ENCODE peak calls at places on chromosomes 5 and 9, in ten cellular contexts. One of them, this sample, is unnamed.

GRCh38 chr5:126188804-126189203 is 234.4 kb upstream of the GRAMD2B start:
- DNase-seq in heart left ventricle: no peak
- DNase-seq in GM12878: no peak
- DNase-seq in neural progenitor cell: peak
- DNase-seq in stomach: no peak
- DNase-seq in heart right ventricle: no peak
- DNase-seq in colonic mucosa: no peak
- DNase-seq in IMR-90: no peak
- DNase-seq in effector memory CD4-positive, alpha-beta T cell: no peak
- DNase-seq in lung: no peak
- DNase-seq in this sample: no peak

GRCh38 chr5:36734422-36734821 is 128.0 kb downstream of the SLC1A3 start:
- DNase-seq in heart left ventricle: no peak
- DNase-seq in GM12878: no peak
- DNase-seq in neural progenitor cell: peak
- DNase-seq in stomach: no peak
- DNase-seq in heart right ventricle: no peak
- DNase-seq in colonic mucosa: no peak
- DNase-seq in IMR-90: peak
- DNase-seq in effector memory CD4-positive, alpha-beta T cell: no peak
- DNase-seq in lung: no peak
- DNase-seq in this sample: no peak

GRCh38 chr5:140007311-140007710 is 35.8 kb downstream of the NRG2 start:
- DNase-seq in heart left ventricle: no peak
- DNase-seq in GM12878: no peak
- DNase-seq in neural progenitor cell: no peak
- DNase-seq in stomach: no peak
- DNase-seq in heart right ventricle: no peak
- DNase-seq in colonic mucosa: no peak
- DNase-seq in IMR-90: no peak
- DNase-seq in effector memory CD4-positive, alpha-beta T cell: no peak
- DNase-seq in lung: no peak
- DNase-seq in this sample: no peak

GRCh38 chr9:129399301-129399990 is 221.4 kb upstream of the IER5L start:
- DNase-seq in heart left ventricle: no peak
- DNase-seq in GM12878: no peak
- DNase-seq in neural progenitor cell: no peak
- DNase-seq in stomach: no peak
- DNase-seq in heart right ventricle: no peak
- DNase-seq in colonic mucosa: no peak
- DNase-seq in IMR-90: no peak
- DNase-seq in effector memory CD4-positive, alpha-beta T cell: no peak
- DNase-seq in lung: no peak
- DNase-seq in this sample: no peak

GRCh38 chr9:99050292-99050911 is 54.5 kb upstream of the TGFBR1 start:
- DNase-seq in heart left ventricle: no peak
- DNase-seq in GM12878: no peak
- DNase-seq in neural progenitor cell: no peak
- DNase-seq in stomach: no peak
- DNase-seq in heart right ventricle: no peak
- DNase-seq in colonic mucosa: no peak
- DNase-seq in IMR-90: peak
- DNase-seq in effector memory CD4-positive, alpha-beta T cell: no peak
- DNase-seq in lung: no peak
- DNase-seq in this sample: no peak

GRCh38 chr9:131405429-131405828 is 11.5 kb downstream of the PRRC2B start:
- DNase-seq in heart left ventricle: peak
- DNase-seq in GM12878: no peak
- DNase-seq in neural progenitor cell: peak
- DNase-seq in stomach: no peak
- DNase-seq in heart right ventricle: peak
- DNase-seq in colonic mucosa: no peak
- DNase-seq in IMR-90: peak
- DNase-seq in effector memory CD4-positive, alpha-beta T cell: no peak
- DNase-seq in lung: no peak
- DNase-seq in this sample: no peak

GRCh38 chr9:129735546-129735945 is 17.3 kb downstream of the PTGES start:
- DNase-seq in heart left ventricle: no peak
- DNase-seq in GM12878: no peak
- DNase-seq in neural progenitor cell: no peak
- DNase-seq in stomach: no peak
- DNase-seq in heart right ventricle: no peak
- DNase-seq in colonic mucosa: no peak
- DNase-seq in IMR-90: no peak
- DNase-seq in effector memory CD4-positive, alpha-beta T cell: no peak
- DNase-seq in lung: no peak
- DNase-seq in this sample: no peak

GRCh38 chr5:4275232-4275631 is 679.6 kb downstream of the IRX1 start:
- DNase-seq in heart left ventricle: no peak
- DNase-seq in GM12878: no peak
- DNase-seq in neural progenitor cell: no peak
- DNase-seq in stomach: no peak
- DNase-seq in heart right ventricle: no peak
- DNase-seq in colonic mucosa: no peak
- DNase-seq in IMR-90: no peak
- DNase-seq in effector memory CD4-positive, alpha-beta T cell: no peak
- DNase-seq in lung: no peak
- DNase-seq in this sample: no peak

GRCh38 chr9:99000480-99001395 is 57.0 kb downstream of the COL15A1 start:
- DNase-seq in heart left ventricle: no peak
- DNase-seq in GM12878: peak
- DNase-seq in neural progenitor cell: peak
- DNase-seq in stomach: peak
- DNase-seq in heart right ventricle: no peak
- DNase-seq in colonic mucosa: peak
- DNase-seq in IMR-90: peak
- DNase-seq in effector memory CD4-positive, alpha-beta T cell: peak
- DNase-seq in lung: no peak
- DNase-seq in this sample: peak

GRCh38 chr5:153824909-153825308 is 213.8 kb downstream of the FAM114A2 start:
- DNase-seq in heart left ventricle: no peak
- DNase-seq in GM12878: no peak
- DNase-seq in neural progenitor cell: no peak
- DNase-seq in stomach: no peak
- DNase-seq in heart right ventricle: no peak
- DNase-seq in colonic mucosa: no peak
- DNase-seq in IMR-90: no peak
- DNase-seq in effector memory CD4-positive, alpha-beta T cell: no peak
- DNase-seq in lung: no peak
- DNase-seq in this sample: no peak

GRCh38 chr5:177310757-177311173 is 933 bp downstream of the MXD3 start:
- DNase-seq in heart left ventricle: no peak
- DNase-seq in GM12878: no peak
- DNase-seq in neural progenitor cell: peak
- DNase-seq in stomach: no peak
- DNase-seq in heart right ventricle: no peak
- DNase-seq in colonic mucosa: peak
- DNase-seq in IMR-90: peak
- DNase-seq in effector memory CD4-positive, alpha-beta T cell: no peak
- DNase-seq in lung: no peak
- DNase-seq in this sample: no peak
- H3K4me3 ChIP-seq in heart left ventricle: peak
- H3K4me3 ChIP-seq in GM12878: peak
- H3K4me3 ChIP-seq in neural progenitor cell: peak
- H3K4me3 ChIP-seq in stomach: peak
- H3K4me3 ChIP-seq in heart right ventricle: no peak
- H3K4me3 ChIP-seq in colonic mucosa: peak
- H3K4me3 ChIP-seq in IMR-90: peak
- H3K4me3 ChIP-seq in effector memory CD4-positive, alpha-beta T cell: no peak
- H3K4me3 ChIP-seq in lung: no peak
- H3K4me3 ChIP-seq in this sample: no peak

GRCh38 chr9:111897831-111898144 is 1.2 kb downstream of the UGCG start:
- DNase-seq in heart left ventricle: no peak
- DNase-seq in GM12878: peak
- DNase-seq in neural progenitor cell: no peak
- DNase-seq in stomach: no peak
- DNase-seq in heart right ventricle: no peak
- DNase-seq in colonic mucosa: peak
- DNase-seq in IMR-90: no peak
- DNase-seq in effector memory CD4-positive, alpha-beta T cell: no peak
- DNase-seq in lung: no peak
- DNase-seq in this sample: no peak

GRCh38 chr9:111896942-111897830 is 572 bp downstream of the UGCG start:
- DNase-seq in heart left ventricle: peak
- DNase-seq in GM12878: no peak
- DNase-seq in neural progenitor cell: no peak
- DNase-seq in stomach: no peak
- DNase-seq in heart right ventricle: peak
- DNase-seq in colonic mucosa: peak
- DNase-seq in IMR-90: no peak
- DNase-seq in effector memory CD4-positive, alpha-beta T cell: peak
- DNase-seq in lung: peak
- DNase-seq in this sample: peak

GRCh38 chr9:111900081-111900805 is 3.6 kb downstream of the UGCG start:
- DNase-seq in heart left ventricle: no peak
- DNase-seq in GM12878: no peak
- DNase-seq in neural progenitor cell: no peak
- DNase-seq in stomach: no peak
- DNase-seq in heart right ventricle: no peak
- DNase-seq in colonic mucosa: no peak
- DNase-seq in IMR-90: no peak
- DNase-seq in effector memory CD4-positive, alpha-beta T cell: no peak
- DNase-seq in lung: no peak
- DNase-seq in this sample: no peak

GRCh38 chr9:111895996-111896941 is at the start of gene UGCG:
- DNase-seq in heart left ventricle: peak
- DNase-seq in GM12878: no peak
- DNase-seq in neural progenitor cell: peak
- DNase-seq in stomach: peak
- DNase-seq in heart right ventricle: peak
- DNase-seq in colonic mucosa: peak
- DNase-seq in IMR-90: peak
- DNase-seq in effector memory CD4-positive, alpha-beta T cell: peak
- DNase-seq in lung: peak
- DNase-seq in this sample: peak

GRCh38 chr9:111898331-111899096 is 1.9 kb downstream of the UGCG start:
- DNase-seq in heart left ventricle: no peak
- DNase-seq in GM12878: no peak
- DNase-seq in neural progenitor cell: no peak
- DNase-seq in stomach: no peak
- DNase-seq in heart right ventricle: no peak
- DNase-seq in colonic mucosa: no peak
- DNase-seq in IMR-90: no peak
- DNase-seq in effector memory CD4-positive, alpha-beta T cell: no peak
- DNase-seq in lung: no peak
- DNase-seq in this sample: no peak
- H3K4me3 ChIP-seq in heart left ventricle: peak
- H3K4me3 ChIP-seq in GM12878: peak
- H3K4me3 ChIP-seq in neural progenitor cell: peak
- H3K4me3 ChIP-seq in stomach: peak
- H3K4me3 ChIP-seq in heart right ventricle: peak
- H3K4me3 ChIP-seq in colonic mucosa: peak
- H3K4me3 ChIP-seq in IMR-90: peak
- H3K4me3 ChIP-seq in effector memory CD4-positive, alpha-beta T cell: peak
- H3K4me3 ChIP-seq in lung: no peak
- H3K4me3 ChIP-seq in this sample: peak

GRCh38 chr5:88688981-88689661 is 193.9 kb downstream of the MEF2C start:
- DNase-seq in heart left ventricle: no peak
- DNase-seq in GM12878: no peak
- DNase-seq in neural progenitor cell: no peak
- DNase-seq in stomach: no peak
- DNase-seq in heart right ventricle: no peak
- DNase-seq in colonic mucosa: no peak
- DNase-seq in IMR-90: no peak
- DNase-seq in effector memory CD4-positive, alpha-beta T cell: no peak
- DNase-seq in lung: no peak
- DNase-seq in this sample: no peak

GRCh38 chr5:88691945-88692868 is 190.8 kb downstream of the MEF2C start:
- DNase-seq in heart left ventricle: no peak
- DNase-seq in GM12878: no peak
- DNase-seq in neural progenitor cell: peak
- DNase-seq in stomach: no peak
- DNase-seq in heart right ventricle: no peak
- DNase-seq in colonic mucosa: no peak
- DNase-seq in IMR-90: no peak
- DNase-seq in effector memory CD4-positive, alpha-beta T cell: no peak
- DNase-seq in lung: no peak
- DNase-seq in this sample: peak

GRCh38 chr5:88688242-88688959 is 194.6 kb downstream of the MEF2C start:
- DNase-seq in heart left ventricle: no peak
- DNase-seq in GM12878: no peak
- DNase-seq in neural progenitor cell: no peak
- DNase-seq in stomach: no peak
- DNase-seq in heart right ventricle: no peak
- DNase-seq in colonic mucosa: no peak
- DNase-seq in IMR-90: no peak
- DNase-seq in effector memory CD4-positive, alpha-beta T cell: no peak
- DNase-seq in lung: no peak
- DNase-seq in this sample: no peak

GRCh38 chr5:88690619-88691560 is 192.1 kb downstream of the MEF2C start:
- DNase-seq in heart left ventricle: peak
- DNase-seq in GM12878: no peak
- DNase-seq in neural progenitor cell: peak
- DNase-seq in stomach: peak
- DNase-seq in heart right ventricle: peak
- DNase-seq in colonic mucosa: peak
- DNase-seq in IMR-90: peak
- DNase-seq in effector memory CD4-positive, alpha-beta T cell: peak
- DNase-seq in lung: peak
- DNase-seq in this sample: peak

DNA sequence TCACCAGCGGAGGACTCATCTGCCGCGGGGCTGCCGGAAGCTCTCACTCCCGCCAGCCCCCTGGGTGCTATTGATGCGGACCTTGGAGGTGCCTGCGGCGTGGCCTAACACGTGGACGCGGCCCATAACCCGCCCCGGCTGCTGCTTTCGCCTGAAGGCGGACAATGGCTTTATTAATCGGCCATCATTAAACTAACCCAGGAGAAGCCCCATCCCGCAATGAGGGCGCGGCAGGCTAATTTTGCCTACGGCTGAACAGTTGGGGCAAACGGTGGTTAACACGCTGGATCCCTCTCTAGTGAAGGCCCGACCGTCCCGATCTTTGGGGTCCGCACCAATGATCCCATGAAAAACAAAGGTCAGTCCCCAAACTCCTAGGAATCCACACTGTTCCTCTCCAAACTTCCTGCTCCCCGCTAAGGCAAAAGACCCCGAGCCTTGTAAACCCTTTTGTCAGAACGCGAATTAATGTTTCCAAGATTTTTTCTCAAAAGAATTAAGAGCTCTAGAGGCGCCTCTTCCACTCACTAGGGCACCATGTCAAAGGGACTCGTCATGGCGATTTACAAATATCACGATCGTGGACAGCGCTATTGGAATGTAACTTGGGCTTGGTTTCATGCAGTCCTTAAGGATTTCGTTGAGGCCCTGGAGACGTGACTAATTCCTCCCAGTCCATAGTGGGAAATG is 193.2 kb downstream of the MEF2C start:
- DNase-seq in heart left ventricle: no peak
- DNase-seq in GM12878: no peak
- DNase-seq in neural progenitor cell: peak
- DNase-seq in stomach: no peak
- DNase-seq in heart right ventricle: no peak
- DNase-seq in colonic mucosa: no peak
- DNase-seq in IMR-90: no peak
- DNase-seq in effector memory CD4-positive, alpha-beta T cell: no peak
- DNase-seq in lung: no peak
- DNase-seq in this sample: no peak
- H3K4me3 ChIP-seq in heart left ventricle: no peak
- H3K4me3 ChIP-seq in GM12878: no peak
- H3K4me3 ChIP-seq in neural progenitor cell: no peak
- H3K4me3 ChIP-seq in stomach: no peak
- H3K4me3 ChIP-seq in heart right ventricle: no peak
- H3K4me3 ChIP-seq in colonic mucosa: no peak
- H3K4me3 ChIP-seq in IMR-90: no peak
- H3K4me3 ChIP-seq in effector memory CD4-positive, alpha-beta T cell: no peak
- H3K4me3 ChIP-seq in lung: no peak
- H3K4me3 ChIP-seq in this sample: peak

GRCh38 chr5:177470759-177471536 is 2.5 kb downstream of the DBN1 start:
- DNase-seq in heart left ventricle: no peak
- DNase-seq in GM12878: no peak
- DNase-seq in neural progenitor cell: no peak
- DNase-seq in stomach: no peak
- DNase-seq in heart right ventricle: no peak
- DNase-seq in colonic mucosa: no peak
- DNase-seq in IMR-90: no peak
- DNase-seq in effector memory CD4-positive, alpha-beta T cell: no peak
- DNase-seq in lung: no peak
- DNase-seq in this sample: no peak
- H3K4me3 ChIP-seq in heart left ventricle: no peak
- H3K4me3 ChIP-seq in GM12878: no peak
- H3K4me3 ChIP-seq in neural progenitor cell: peak
- H3K4me3 ChIP-seq in stomach: no peak
- H3K4me3 ChIP-seq in heart right ventricle: peak
- H3K4me3 ChIP-seq in colonic mucosa: no peak
- H3K4me3 ChIP-seq in IMR-90: peak
- H3K4me3 ChIP-seq in effector memory CD4-positive, alpha-beta T cell: no peak
- H3K4me3 ChIP-seq in lung: no peak
- H3K4me3 ChIP-seq in this sample: peak

This sample was measured in dorsolateral prefrontal cortex.